ENCODE peak calls at places on chromosomes 16 and 17, in eight cellular contexts. V is foreskin fibroblast; E is left cardiac atrium; P is ACHN; L is substantia nigra; R is stimulated activated naive CD4-positive, alpha-beta T cell; T is posterior cingulate gyrus; H is pulmonary artery endothelial cell. U is an unnamed sample.

GRCh38 chr17:38673714-38674012 is 1.1 kb downstream of the EPOP start:
- DNase-seq in V (peak; percentile 18), E (peak; percentile 44), P (no peak), L (no peak), R (no peak), T (no peak), H (no peak), U (no peak)

GRCh38 chr17:9115446-9116265 is 94.3 kb downstream of the NTN1 start:
- DNase-seq in V (peak; percentile 32), E (peak; percentile 85), P (peak; percentile 52), L (peak; percentile 23), R (no peak), T (no peak), H (no peak), U (no peak)

GRCh38 chr16:89350701-89351380 is 133.3 kb downstream of the ZNF778 start:
- DNase-seq in V (no peak), E (no peak), P (no peak), L (no peak), R (no peak), T (no peak), H (no peak), U (no peak)

GRCh38 chr17:7079581-7080444 is at the start of gene CLEC10A:
- DNase-seq in V (no peak), E (no peak), P (no peak), L (no peak), R (no peak), T (no peak), H (no peak), U (no peak)

GRCh38 chr17:33560165-33560564 is 267.1 kb upstream of the ASIC2 start:
- DNase-seq in V (no peak), E (no peak), P (no peak), L (no peak), R (no peak), T (no peak), H (no peak), U (no peak)

GRCh38 chr16:88566158-88566557 is 4.0 kb upstream of the ZC3H18 start:
- DNase-seq in V (peak; percentile 63), E (no peak), P (no peak), L (no peak), R (no peak), T (no peak), H (no peak), U (no peak)

GRCh38 chr16:47008174-47008573 is 34.7 kb upstream of the DNAJA2 start:
- DNase-seq in V (no peak), E (no peak), P (peak; percentile 3), L (no peak), R (no peak), T (no peak), H (no peak), U (no peak)

GRCh38 chr16:31107465-31107867 is 720 bp upstream of the BCKDK start:
- DNase-seq in V (no peak), E (no peak), P (no peak), L (no peak), R (no peak), T (no peak), H (no peak), U (no peak)

GRCh38 chr17:68763551-68763950 is 162.4 kb upstream of the FAM20A start:
- DNase-seq in V (no peak), E (no peak), P (peak; percentile 28), L (no peak), R (no peak), T (no peak), H (no peak), U (no peak)

GRCh38 chr16:84379731-84380369 is 11.5 kb downstream of the ATP2C2 start:
- DNase-seq in V (no peak), E (no peak), P (no peak), L (no peak), R (no peak), T (no peak), H (no peak), U (no peak)

GRCh38 chr17:60792250-60792898 is 114.7 kb downstream of the BCAS3 start:
- DNase-seq in V (no peak), E (no peak), P (no peak), L (no peak), R (no peak), T (no peak), H (no peak), U (no peak)

GRCh38 chr17:73118139-73118538 is 25.7 kb upstream of the SLC39A11 start:
- DNase-seq in V (no peak), E (no peak), P (no peak), L (no peak), R (no peak), T (no peak), H (no peak), U (no peak)

GRCh38 chr17:56867948-56868376 is 34.0 kb downstream of the DGKE start:
- DNase-seq in V (peak; percentile 72), E (no peak), P (no peak), L (no peak), R (no peak), T (no peak), H (peak; percentile 90), U (no peak)

GRCh38 chr17:40461774-40462342 is 18.6 kb downstream of the IGFBP4 start:
- DNase-seq in V (no peak), E (no peak), P (no peak), L (no peak), R (no peak), T (no peak), H (no peak), U (no peak)

GRCh38 chr16:84177740-84178070 is 9.2 kb downstream of the TAF1C start:
- DNase-seq in V (peak; percentile 49), E (no peak), P (peak; percentile 39), L (no peak), R (no peak), T (no peak), H (no peak), U (no peak)

U was measured in effector CD4-positive, alpha-beta T cell.